ENCODE peak calls at places on chromosomes 12 and 14, in six cellular contexts. F is K562, B is SK-N-SH, G is A549, Y is GM12878, D is HepG2. L is an unnamed sample.

GRCh38 chr14:105087308-105087962 is 22.2 kb upstream of the GPR132 start:
- DNase-seq in F (no peak), B (peak; percentile 74), G (peak; percentile 78), Y (no peak), D (no peak), L (no peak)

GRCh38 chr12:92554316-92554905 is 148.4 kb upstream of the PLEKHG7 start:
- DNase-seq in F (no peak), B (no peak), G (no peak), Y (no peak), D (no peak), L (no peak)

GRCh38 chr12:86838709-86839108 is 582.5 kb upstream of the MGAT4C start:
- DNase-seq in F (no peak), B (no peak), G (no peak), Y (no peak), D (no peak), L (no peak)

GRCh38 chr12:19744760-19745218 is 305.5 kb downstream of the AEBP2 start:
- DNase-seq in F (no peak), B (no peak), G (no peak), Y (no peak), D (no peak), L (no peak)

GRCh38 chr14:60684203-60684602 is 34.9 kb upstream of the SIX1 start:
- DNase-seq in F (no peak), B (no peak), G (no peak), Y (no peak), D (peak; percentile 18), L (no peak)

GRCh38 chr14:66225337-66225736 is 260.8 kb upstream of the CCDC196 start:
- DNase-seq in F (peak; percentile 3), B (no peak), G (no peak), Y (no peak), D (no peak), L (no peak)

GRCh38 chr14:64363265-64363840 is 24.8 kb upstream of the MTHFD1 start:
- DNase-seq in F (peak; percentile 58), B (no peak), G (no peak), Y (no peak), D (no peak), L (no peak)

GRCh38 chr12:50220357-50221061 is 53.3 kb upstream of the CERS5 start:
- DNase-seq in F (peak; percentile 54), B (peak; percentile 32), G (no peak), Y (peak; percentile 57), D (no peak), L (peak; percentile 81)

GRCh38 chr12:77062846-77063461 is 2.4 kb downstream of the E2F7 start:
- DNase-seq in F (peak; percentile 60), B (no peak), G (no peak), Y (peak; percentile 64), D (no peak), L (no peak)

GRCh38 chr12:122197612-122197966 is 5.9 kb upstream of the B3GNT4 start:
- DNase-seq in F (no peak), B (no peak), G (no peak), Y (no peak), D (no peak), L (peak; percentile 53)

GRCh38 chr14:52061380-52061779 is 7.5 kb downstream of the NID2 start:
- DNase-seq in F (no peak), B (no peak), G (no peak), Y (no peak), D (no peak), L (no peak)

GRCh38 chr12:47812797-47813490 is 6.8 kb downstream of the HDAC7 start:
- DNase-seq in F (peak; percentile 92), B (no peak), G (peak; percentile 85), Y (peak; percentile 73), D (peak; percentile 36), L (peak; percentile 99)

GRCh38 chr12:129613311-129613710 is 290.5 kb downstream of the TMEM132D start:
- DNase-seq in F (no peak), B (no peak), G (no peak), Y (no peak), D (no peak), L (no peak)

GRCh38 chr12:92769124-92769901 is 66.5 kb downstream of the PLEKHG7 start:
- DNase-seq in F (no peak), B (no peak), G (no peak), Y (no peak), D (no peak), L (peak; percentile 93)

GRCh38 chr12:133145981-133146380 is 15.6 kb downstream of the ZNF10 start:
- DNase-seq in F (no peak), B (no peak), G (no peak), Y (no peak), D (no peak), L (no peak)

GRCh38 chr14:58829594-58829993 is 191.8 kb downstream of the DACT1 start:
- DNase-seq in F (no peak), B (no peak), G (no peak), Y (no peak), D (peak; percentile 49), L (no peak)

GRCh38 chr14:64764641-64765520 is 60.7 kb downstream of the PLEKHG3 start:
- DNase-seq in F (peak; percentile 66), B (peak; percentile 90), G (peak; percentile 83), Y (no peak), D (peak; percentile 53), L (peak; percentile 83)

DNA sequence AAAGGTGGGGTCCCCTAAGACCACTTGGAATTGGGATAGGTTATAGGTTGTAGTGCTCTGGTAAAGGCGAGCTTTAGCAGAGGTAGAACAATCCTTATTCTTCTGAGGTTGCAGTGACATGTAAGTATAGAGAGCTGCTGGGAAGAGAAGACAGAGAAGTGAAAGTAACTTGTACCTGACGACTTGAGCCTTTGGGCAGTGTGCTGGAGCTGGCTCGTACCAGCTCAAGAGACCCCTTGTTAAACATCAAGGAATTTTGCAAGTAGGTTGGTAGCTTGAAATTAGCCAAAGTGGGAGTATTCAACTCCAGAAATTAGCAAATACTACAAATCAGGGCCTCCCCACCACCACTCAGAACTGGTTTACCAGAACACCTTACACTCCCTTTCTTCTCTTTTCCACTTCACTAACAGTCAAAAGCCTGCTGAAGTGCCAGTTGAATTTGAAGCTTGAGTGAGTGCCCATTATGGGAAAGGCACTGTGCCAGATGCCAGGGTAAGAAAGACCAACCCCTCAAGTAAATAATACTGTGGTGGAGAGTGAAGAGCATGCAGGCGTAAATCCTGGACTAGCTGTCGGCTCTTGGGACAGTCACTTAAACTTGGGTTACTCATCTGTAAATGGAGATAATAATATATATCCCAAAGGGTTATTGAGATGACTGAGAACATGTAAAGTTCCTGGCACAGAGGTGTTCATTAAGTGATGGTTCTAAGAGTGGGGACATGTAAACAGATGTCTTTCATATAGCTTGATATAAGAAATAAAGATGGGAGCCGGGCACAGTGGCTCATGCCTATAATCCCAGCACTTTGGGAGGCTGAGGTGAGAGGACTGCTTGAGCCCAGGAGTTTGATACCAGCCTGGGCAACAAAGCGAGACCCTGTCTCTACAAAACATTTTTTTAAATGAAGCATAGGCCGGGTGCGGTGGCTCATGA is 27.1 kb upstream of the EID3 start:
- DNase-seq in F (no peak), B (no peak), G (no peak), Y (no peak), D (no peak), L (peak; percentile 37)
- TF ChIP-seq MAX in F (no peak), B (no peak), G (peak; percentile 18), Y (no peak), D (no peak), L (no peak)

DNA sequence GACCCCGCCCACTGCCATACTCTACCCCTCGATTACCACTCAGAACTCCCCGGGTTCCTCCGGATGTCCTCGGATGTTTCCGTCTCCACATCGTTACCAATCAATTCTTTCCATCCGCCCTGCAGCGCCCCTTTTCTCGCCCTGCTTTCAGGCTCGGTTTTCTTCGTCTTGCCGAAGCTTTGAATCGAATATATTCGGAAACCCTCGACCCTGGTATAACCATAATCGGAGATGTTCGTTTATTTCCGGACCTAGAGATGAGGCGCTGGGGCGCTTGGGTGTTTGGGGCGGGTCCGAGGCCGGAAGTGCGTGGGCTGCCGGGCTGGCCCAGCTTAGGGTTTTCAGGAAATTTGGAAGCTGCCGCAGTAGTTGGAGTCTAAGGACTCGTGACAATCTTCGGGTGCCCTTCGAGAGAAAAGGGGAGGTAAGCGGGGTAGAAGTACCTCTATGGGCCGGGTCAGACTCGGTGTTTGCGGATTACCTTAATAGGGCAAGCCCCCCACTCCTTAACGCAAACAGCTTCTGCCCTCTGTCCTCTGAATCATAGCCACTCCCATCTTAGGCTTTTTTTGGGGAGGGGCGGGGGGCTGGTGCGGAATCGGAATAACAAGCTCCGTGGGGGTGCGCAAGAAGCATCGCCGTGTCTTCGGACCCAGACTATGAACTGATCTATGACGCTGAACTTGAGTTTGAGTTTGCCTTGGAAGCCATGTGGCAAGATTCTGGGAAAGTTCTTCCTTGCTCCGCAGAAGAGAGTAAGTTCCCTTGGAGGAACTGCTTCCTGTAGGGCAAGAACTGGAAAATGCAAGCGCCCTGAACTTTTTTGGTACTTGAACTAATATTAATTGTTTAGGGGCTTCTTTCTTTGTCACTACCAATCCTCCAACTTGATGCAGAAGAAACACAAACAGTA is at the start of gene C14orf119:
- DNase-seq in F (peak; percentile 99), B (peak; percentile 97), G (peak; percentile 98), Y (peak; percentile 99), D (peak; percentile 100), L (peak; percentile 99)
- H3K4me3 ChIP-seq in F (peak within 1 kb of the TSS; percentile 83), B (peak within 1 kb of the TSS; percentile 94), G (peak within 1 kb of the TSS; percentile 62), Y (peak within 1 kb of the TSS; percentile 92), D (peak within 1 kb of the TSS; percentile 96), L (peak within 1 kb of the TSS; percentile 88)

DNA sequence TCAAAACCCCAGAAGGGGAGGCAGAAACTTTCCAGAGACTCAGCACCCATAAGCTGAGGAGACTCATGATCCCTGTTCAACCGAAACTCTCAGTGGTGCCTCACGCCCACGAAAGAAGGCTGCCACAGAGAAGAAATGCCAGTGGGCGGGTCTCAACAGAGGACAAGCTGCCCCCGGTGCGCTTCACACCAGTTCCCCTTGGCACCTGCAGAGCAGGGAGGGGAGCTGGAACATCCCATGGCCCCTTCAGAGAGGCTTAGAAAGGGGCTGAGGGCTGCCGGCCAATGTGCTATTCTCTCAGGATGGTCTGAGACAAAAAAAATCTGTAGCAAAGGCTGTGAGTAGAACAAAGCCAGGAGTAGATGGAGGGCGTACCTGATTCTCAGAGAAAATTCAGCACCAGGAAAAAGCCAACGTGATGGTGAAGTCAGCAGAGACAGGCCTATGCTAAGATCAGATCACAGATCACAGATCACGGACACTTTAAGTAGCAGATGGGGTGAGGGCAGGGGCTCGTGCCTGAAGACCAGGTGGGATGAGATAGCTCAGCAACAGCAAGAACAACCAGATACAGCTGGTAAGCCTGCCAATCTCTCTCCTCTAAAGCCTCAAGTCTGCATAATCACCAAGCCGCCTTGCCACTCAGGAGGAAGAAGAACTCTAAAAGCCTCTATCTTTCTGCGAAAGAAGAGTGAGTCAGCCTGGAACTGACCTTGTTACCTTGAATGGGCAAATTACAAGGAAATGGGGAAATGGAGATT is 206.4 kb upstream of the GRIP1 start:
- DNase-seq in F (peak; percentile 9), B (no peak), G (no peak), Y (no peak), D (no peak), L (no peak)
- TF ChIP-seq MAX in F (no peak), B (no peak), G (no peak), Y (no peak), D (no peak), L (no peak)

DNA sequence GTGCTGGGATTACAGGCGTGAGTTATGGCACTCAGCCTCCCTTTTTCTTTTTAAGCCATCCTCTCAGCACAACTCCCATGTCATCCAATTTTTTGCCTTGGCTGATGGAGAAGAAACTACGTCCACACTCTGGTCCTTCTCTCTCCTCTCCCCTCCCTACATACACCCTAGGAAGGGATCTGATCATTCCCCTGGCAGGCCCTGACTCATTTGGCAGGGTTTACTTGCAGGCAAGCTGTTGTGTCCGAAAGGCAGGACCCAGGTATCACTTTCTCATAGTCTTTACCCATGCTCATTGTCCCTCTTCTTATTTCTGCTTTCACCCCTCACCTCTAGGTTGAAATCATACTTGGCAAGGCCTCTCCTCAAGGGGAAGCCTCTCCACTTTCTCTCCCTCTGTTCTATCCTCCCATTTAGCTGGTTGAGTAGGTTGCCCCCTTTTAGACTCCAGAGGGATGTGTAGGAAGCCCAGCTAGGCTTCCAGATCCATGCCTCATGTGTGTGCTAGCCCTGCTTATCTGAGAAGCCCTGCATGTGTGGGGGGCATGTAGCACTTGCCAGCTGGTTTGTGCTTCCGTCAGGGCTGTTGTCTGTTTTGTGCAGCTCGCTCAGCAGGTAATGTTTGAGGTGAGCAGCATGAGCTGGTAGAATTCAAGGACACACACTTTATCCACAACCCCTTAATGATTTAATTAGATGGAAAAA is 14.8 kb downstream of the GPR19 start:
- DNase-seq in F (no peak), B (no peak), G (no peak), Y (no peak), D (no peak), L (no peak)
- H3K4me3 ChIP-seq in F (no peak overlapping the region), B (no peak overlapping the region), G (no peak overlapping the region), Y (no peak overlapping the region), D (no peak overlapping the region), L (no peak overlapping the region)

L was measured in NB4.